ENCODE peak calls at places on chromosome 5, in ten cellular contexts. Q is MCF 10A; C is GM13977; N is sigmoid colon; Z is heart left ventricle; A is left ventricle myocardium inferior; Y is GM13976; V is choroid plexus epithelial cell; K is activated CD8-positive, alpha-beta T cell treated with anti-CD3 and anti-CD28 coated beads for 36 hours; T is foreskin fibroblast. G is an unnamed sample.
A peak's percentile ranks its signal among the peaks of the same experiment; 100 is the strongest.

GRCh38 chr5:96567188-96567587 is 95.0 kb upstream of the CAST start:
- DNase-seq in Y (no peak), Q (no peak), V (peak; percentile 70), C (no peak), K (no peak), A (no peak), T (peak; percentile 42), Z (no peak), N (no peak), G (no peak)

GRCh38 chr5:168874713-168875380 is 295.7 kb upstream of the PANK3 start:
- DNase-seq in N (no peak), C (no peak), T (no peak), K (peak; percentile 8), V (peak; percentile 15), A (no peak), Z (no peak), Y (no peak), Q (peak; percentile 26), G (no peak)

GRCh38 chr5:156936972-156937371 is 26.1 kb downstream of the TIMD4 start:
- DNase-seq in A (no peak), V (no peak), Y (no peak), Z (no peak), N (no peak), Q (no peak), T (no peak), C (no peak), K (no peak), G (no peak)

GRCh38 chr5:149632311-149633251 is 51.3 kb downstream of the ARHGEF37 start:
- DNase-seq in V (peak; percentile 64), T (no peak), A (no peak), C (no peak), Y (no peak), Z (no peak), Q (peak; percentile 84), K (peak; percentile 32), N (peak; percentile 55), G (no peak)

GRCh38 chr5:139760066-139761056 is 35.2 kb upstream of the PSD2 start:
- DNase-seq in K (no peak), N (no peak), V (peak; percentile 22), Y (no peak), A (no peak), Q (peak; percentile 36), T (no peak), C (no peak), Z (no peak), G (no peak)

GRCh38 chr5:72658161-72658560 is 151.0 kb upstream of the ZNF366 start:
- DNase-seq in Q (no peak), N (no peak), A (no peak), Y (no peak), V (no peak), T (no peak), K (no peak), Z (no peak), C (no peak), G (no peak)

GRCh38 chr5:33364406-33364805 is 76.4 kb upstream of the TARS1 start:
- DNase-seq in Y (no peak), K (no peak), Z (no peak), V (peak; percentile 11), A (no peak), N (no peak), T (no peak), C (no peak), Q (no peak), G (no peak)

GRCh38 chr5:116068028-116068632 is 16.7 kb upstream of the COMMD10 start:
- DNase-seq in A (no peak), Q (peak; percentile 70), K (peak; percentile 63), V (peak; percentile 85), N (no peak), Z (no peak), C (peak; percentile 38), T (peak; percentile 45), Y (peak; percentile 40), G (peak; percentile 40)

GRCh38 chr5:57566914-57567313 is 84.3 kb upstream of the ACTBL2 start:
- DNase-seq in Y (no peak), T (no peak), K (no peak), Q (no peak), C (peak; percentile 23), Z (no peak), V (peak; percentile 94), N (no peak), A (no peak), G (no peak)

GRCh38 chr5:34552686-34553085 is 103.4 kb upstream of the RAI14 start:
- DNase-seq in K (no peak), A (no peak), Z (no peak), Q (no peak), T (no peak), Y (no peak), V (no peak), C (no peak), N (no peak), G (no peak)

GRCh38 chr5:115869256-115869655 is 27.5 kb downstream of the AP3S1 start:
- DNase-seq in Z (no peak), K (no peak), N (no peak), Q (no peak), Y (no peak), T (no peak), V (peak; percentile 43), A (no peak), C (no peak), G (no peak)

GRCh38 chr5:42784132-42784531 is 27.5 kb downstream of the CCDC152 start:
- DNase-seq in N (no peak), K (no peak), C (no peak), V (peak; percentile 5), T (no peak), Z (no peak), A (no peak), Y (no peak), Q (no peak), G (no peak)

GRCh38 chr5:42785756-42786155 is 25.9 kb downstream of the SELENOP start:
- DNase-seq in Z (no peak), A (no peak), V (no peak), Q (no peak), Y (no peak), N (no peak), C (no peak), K (no peak), T (no peak), G (no peak)

GRCh38 chr5:42787073-42787472 is 24.6 kb downstream of the SELENOP start:
- DNase-seq in Z (no peak), A (no peak), C (no peak), Y (no peak), T (no peak), N (no peak), V (no peak), K (no peak), Q (no peak), G (no peak)

GRCh38 chr5:42779083-42779482 is 22.5 kb downstream of the CCDC152 start:
- DNase-seq in Q (no peak), K (no peak), Z (no peak), T (no peak), A (no peak), C (no peak), N (no peak), Y (no peak), V (no peak), G (no peak)

DNA sequence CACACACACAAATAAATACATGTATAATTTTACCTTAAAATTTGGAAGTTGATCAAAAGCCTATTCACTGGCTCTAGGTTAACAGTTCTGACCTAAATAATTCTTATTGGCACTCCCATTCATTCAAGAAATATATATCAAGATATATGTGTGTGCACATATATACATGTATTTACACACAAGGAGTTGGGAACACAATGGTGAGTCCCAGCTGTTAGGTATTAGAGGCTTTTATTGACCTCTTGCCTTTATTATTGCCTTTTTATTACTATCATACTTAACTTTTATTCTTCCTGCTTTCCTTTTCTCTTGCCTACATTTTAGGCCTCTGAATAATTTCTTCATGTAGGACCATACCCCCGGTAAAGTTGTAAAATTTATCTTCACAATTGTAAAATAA is 25.0 kb downstream of the CCDC152 start:
- DNase-seq in V (no peak), N (no peak), Y (no peak), Q (no peak), Z (no peak), K (no peak), C (no peak), A (no peak), T (no peak), G (no peak)
- TF ChIP-seq CTCF in V (no peak), N (no peak), Y (no peak), Q (no peak), Z (no peak), K (no peak), C (no peak), A (no peak), T (no peak), G (no peak)

DNA sequence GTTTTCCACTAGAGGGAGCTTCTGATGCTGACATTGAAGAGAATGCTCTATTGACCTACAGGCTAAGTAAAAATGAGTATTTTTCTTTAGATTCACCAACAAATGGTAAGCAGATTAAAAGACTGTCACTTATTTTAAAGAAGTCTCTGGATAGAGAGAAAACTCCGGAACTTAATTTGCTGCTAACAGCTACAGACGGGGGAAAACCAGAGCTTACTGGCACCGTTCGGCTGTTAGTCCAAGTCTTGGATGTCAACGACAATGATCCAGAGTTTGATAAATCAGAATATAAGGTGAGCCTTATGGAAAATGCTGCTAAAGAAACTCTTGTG is 764 bp downstream of the PCDHA11 start:
- DNase-seq in Z (no peak), N (no peak), K (no peak), A (no peak), C (no peak), V (no peak), T (no peak), Q (no peak), Y (no peak), G (no peak)
- TF ChIP-seq CTCF in Z (no peak), N (no peak), K (no peak), A (no peak), C (no peak), V (no peak), T (no peak), Q (no peak), Y (no peak), G (no peak)

DNA sequence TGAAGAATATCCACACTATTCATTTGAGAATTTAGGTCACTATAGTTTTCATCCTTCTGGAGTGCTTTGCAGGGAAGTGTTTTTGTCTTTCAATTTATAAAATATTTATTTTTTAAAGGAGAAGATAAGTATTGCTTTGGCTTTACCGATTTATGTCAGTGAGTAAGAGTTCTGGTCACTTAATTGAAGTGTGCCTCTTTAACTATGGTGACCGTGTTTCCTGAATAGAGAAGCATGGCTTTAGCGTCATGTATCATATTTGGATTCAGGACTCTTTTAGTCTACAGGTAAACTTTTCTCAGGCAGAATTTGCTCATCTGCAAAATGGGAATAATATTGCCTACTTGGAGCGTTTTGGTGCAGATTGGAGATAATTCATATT is 902 bp downstream of the BDP1 start:
- DNase-seq in V (no peak), C (no peak), A (no peak), T (no peak), Y (no peak), Z (no peak), N (no peak), K (no peak), Q (no peak), G (no peak)
- TF ChIP-seq CTCF in V (no peak), C (no peak), A (no peak), T (no peak), Y (no peak), Z (no peak), N (no peak), K (no peak), Q (no peak), G (no peak)

DNA sequence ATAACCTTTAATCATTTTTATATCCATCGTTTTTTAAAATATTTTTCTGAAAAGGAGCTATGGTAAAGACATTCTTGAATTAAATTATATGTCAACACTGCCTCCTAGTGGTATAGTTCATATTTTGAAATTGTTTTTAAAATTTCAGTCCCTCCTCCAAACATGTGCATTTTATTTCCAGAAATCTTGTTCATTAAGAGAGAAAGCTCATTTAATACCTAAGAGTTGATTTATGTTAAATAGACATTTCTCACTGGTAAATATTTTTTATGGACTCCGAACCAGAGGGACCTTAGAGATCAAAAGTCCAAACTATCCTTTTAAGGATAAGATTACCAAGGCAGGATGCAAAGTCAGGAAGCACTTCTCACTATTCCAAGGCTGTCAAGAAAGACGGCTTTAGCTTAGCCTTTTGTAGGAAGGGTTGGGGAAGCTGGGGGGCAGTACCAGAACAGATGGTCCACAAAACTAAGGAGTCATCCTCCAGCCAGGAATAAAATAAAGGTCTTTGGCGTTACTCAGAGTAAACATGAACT is 21.6 kb downstream of the BHMT start:
- DNase-seq in T (peak; percentile 9), K (no peak), N (no peak), Z (no peak), Q (peak; percentile 41), C (no peak), Y (peak; percentile 32), V (peak; percentile 74), A (no peak), G (peak; percentile 32)
- TF ChIP-seq CTCF in T (peak; percentile 3), K (peak; percentile 69), N (peak; percentile 24), Z (peak; percentile 48), Q (no peak), C (peak; percentile 48), Y (peak; percentile 31), V (no peak), A (peak; percentile 36), G (peak; percentile 18)